ENCODE peak calls at places on chromosome 17, in four cellular contexts. H is mammary epithelial cell, S is fibroblast of lung, O is neural progenitor cell. B is an unnamed sample.

GRCh38 chr17:10292057-10292931 is 80.5 kb downstream of the MYH13 start:
- DNase-seq in H (peak), S (peak), O (no peak), B (peak)

GRCh38 chr17:49024523-49024922 is 27.3 kb downstream of the IGF2BP1 start:
- DNase-seq in H (no peak), S (no peak), O (no peak), B (no peak)

GRCh38 chr17:58308985-58309917 is 19.3 kb downstream of the TSPOAP1 start:
- DNase-seq in H (no peak), S (no peak), O (no peak), B (no peak)

GRCh38 chr17:61490540-61490975 is 38.3 kb downstream of the TBX4 start:
- DNase-seq in H (peak), S (peak), O (no peak), B (no peak)

GRCh38 chr17:50128441-50129302 is 1.3 kb downstream of the SAMD14 start:
- DNase-seq in H (no peak), S (no peak), O (peak), B (peak)

GRCh38 chr17:1447061-1447460 is 9.0 kb downstream of the CRK start:
- DNase-seq in H (no peak), S (no peak), O (no peak), B (no peak)

GRCh38 chr17:36017799-36018198 is at the start of gene CCL23:
- DNase-seq in H (no peak), S (no peak), O (no peak), B (peak)

GRCh38 chr17:76548378-76549214 is 8.8 kb downstream of the PRCD start:
- DNase-seq in H (no peak), S (no peak), O (no peak), B (peak)

GRCh38 chr17:81480140-81480917 is 32.3 kb downstream of the ACTG1 start:
- DNase-seq in H (no peak), S (peak), O (no peak), B (no peak)

GRCh38 chr17:35790826-35791225 is 4.6 kb downstream of the MMP28 start:
- DNase-seq in H (peak), S (no peak), O (no peak), B (peak)

GRCh38 chr17:50909765-50910661 is 43.9 kb upstream of the TOB1 start:
- DNase-seq in H (no peak), S (no peak), O (no peak), B (no peak)

GRCh38 chr17:4635823-4636375 is 5.6 kb downstream of the ALOX15 start:
- DNase-seq in H (no peak), S (no peak), O (no peak), B (peak)

GRCh38 chr17:45983614-45984310 is 15.3 kb upstream of the STH start:
- DNase-seq in H (no peak), S (no peak), O (no peak), B (no peak)

GRCh38 chr17:15742921-15743320 is 10.8 kb downstream of the TBC1D26 start:
- DNase-seq in H (no peak), S (no peak), O (no peak), B (no peak)

GRCh38 chr17:10737168-10737622 is 7.4 kb upstream of the TMEM220 start:
- DNase-seq in H (peak), S (peak), O (peak), B (peak)

GRCh38 chr17:30472238-30472890 is 4.8 kb upstream of the GOSR1 start:
- DNase-seq in H (peak), S (peak), O (no peak), B (no peak)

GRCh38 chr17:8162232-8162996 is at the start of gene VAMP2:
- DNase-seq in H (peak), S (peak), O (peak), B (peak)

GRCh38 chr17:47733414-47734288 is 615 bp downstream of the TBX21 start:
- DNase-seq in H (no peak), S (no peak), O (peak), B (peak)

GRCh38 chr17:17140590-17140980 is 65.5 kb downstream of the PLD6 start:
- DNase-seq in H (peak), S (peak), O (no peak), B (peak)

GRCh38 chr17:72408641-72409040 is 287.8 kb downstream of the SOX9 start:
- DNase-seq in H (no peak), S (no peak), O (no peak), B (no peak)

GRCh38 chr17:12866244-12866643 is 76.9 kb downstream of the ARHGAP44 start:
- DNase-seq in H (no peak), S (no peak), O (no peak), B (no peak)

GRCh38 chr17:81481011-81481799 is 31.4 kb downstream of the ACTG1 start:
- DNase-seq in H (no peak), S (peak), O (peak), B (peak)

GRCh38 chr17:3048727-3049471 is 14.5 kb downstream of the OR1D5 start:
- DNase-seq in H (peak), S (peak), O (peak), B (peak)
- H3K4me3 ChIP-seq in H (peak), S (peak), O (peak), B (peak)

DNA sequence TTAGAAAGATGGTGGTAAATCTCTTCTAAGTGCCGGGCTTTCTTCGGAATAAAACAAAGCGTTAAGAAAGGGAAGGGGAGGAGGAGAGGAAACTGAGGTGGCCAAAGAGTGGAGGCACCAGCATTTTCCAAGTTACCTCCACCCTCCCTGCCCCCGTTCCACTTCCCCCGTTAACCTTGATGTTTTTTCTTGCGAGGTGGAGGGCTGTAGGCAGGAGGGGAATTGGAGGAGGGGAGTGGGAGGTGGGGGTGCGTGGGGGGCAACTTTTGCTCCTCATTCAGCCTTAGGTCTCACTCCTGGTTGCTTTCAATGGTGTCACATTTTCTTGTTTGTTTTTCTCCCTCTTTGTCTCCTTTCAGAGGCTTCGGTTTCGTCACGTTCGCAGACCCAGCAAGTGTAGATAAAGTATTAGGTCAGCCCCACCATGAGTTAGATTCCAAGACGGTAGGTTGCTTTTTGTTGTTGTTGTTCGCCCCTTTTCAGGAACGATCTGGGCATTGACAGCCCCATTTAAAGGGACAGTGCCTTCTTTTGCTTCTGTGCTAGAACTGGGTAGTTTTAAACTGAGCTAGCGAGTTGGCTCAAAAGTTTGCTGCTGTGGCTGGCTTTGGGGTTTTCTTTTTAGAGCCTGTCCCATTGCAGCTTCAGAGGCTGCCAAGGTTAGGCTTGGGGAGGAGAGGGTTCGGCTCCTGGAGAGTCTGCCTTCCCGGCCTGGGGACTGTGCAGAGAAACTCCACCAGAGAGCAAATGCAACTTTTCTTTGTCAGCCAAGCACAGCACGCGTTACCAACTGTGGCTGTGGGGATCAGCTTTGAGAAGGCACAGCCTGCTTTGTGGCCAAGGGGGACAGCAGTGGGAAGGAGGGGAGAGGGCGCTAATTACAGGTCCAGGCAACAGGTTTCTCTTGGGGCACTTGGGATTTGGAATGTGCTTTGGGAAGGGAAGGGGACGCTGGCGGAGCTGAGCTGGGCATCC is 1.9 kb downstream of the MSI2 start:
- DNase-seq in H (no peak), S (peak), O (peak), B (peak)
- H3K9ac ChIP-seq in H (peak), S (no peak), O (peak), B (peak)

DNA sequence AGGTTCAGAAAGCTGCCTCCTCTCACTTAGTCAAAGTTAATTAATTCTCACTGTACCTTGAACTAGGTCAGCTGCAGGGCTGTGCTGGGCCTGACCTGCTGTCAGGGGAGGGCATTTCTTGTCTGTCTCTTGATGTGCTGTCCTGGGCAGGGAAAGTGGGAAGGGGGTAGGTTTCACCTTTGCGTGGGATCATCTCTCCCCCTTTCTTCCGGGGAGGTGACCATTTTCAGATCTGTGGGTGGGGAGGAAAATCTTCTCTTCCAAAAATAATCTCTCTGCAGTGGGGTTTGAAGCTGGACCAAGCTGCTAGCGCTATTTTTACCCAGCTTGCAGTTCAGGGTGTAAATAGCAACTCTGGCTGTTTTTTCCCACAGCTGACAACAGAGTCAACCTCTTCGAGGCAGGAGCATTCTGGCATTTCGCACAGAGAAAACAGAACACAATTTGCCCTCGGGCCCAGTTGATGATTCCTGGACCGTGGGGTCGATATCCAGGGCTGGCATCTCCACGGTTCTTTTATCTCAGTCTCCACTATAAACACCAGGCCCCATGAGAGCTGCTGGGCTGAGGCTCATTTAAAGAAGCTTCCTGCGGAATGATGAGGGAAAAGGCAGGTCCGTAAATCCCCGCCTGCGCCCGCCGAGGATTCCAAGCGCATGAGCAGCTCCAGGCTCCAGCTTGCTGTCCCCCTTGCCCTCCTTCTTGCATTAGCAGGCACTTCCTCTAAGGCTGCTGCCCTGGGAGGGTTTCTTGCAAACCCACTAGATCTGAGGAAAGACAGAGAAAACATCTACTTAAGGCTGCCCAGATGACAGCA is 93.8 kb downstream of the YPEL2 start:
- DNase-seq in H (no peak), S (peak), O (no peak), B (peak)
- H3K4me3 ChIP-seq in H (no peak), S (no peak), O (no peak), B (no peak)

GRCh38 chr17:40352779-40353394 is 11.7 kb downstream of the GJD3 start:
- DNase-seq in H (no peak), S (no peak), O (no peak), B (peak)

GRCh38 chr17:40355123-40355803 is 9.3 kb downstream of the GJD3 start:
- DNase-seq in H (no peak), S (no peak), O (peak), B (peak)

GRCh38 chr17:40352044-40352778 is 12.3 kb downstream of the GJD3 start:
- DNase-seq in H (no peak), S (no peak), O (no peak), B (peak)

GRCh38 chr17:40355804-40356758 is 8.5 kb downstream of the GJD3 start:
- DNase-seq in H (no peak), S (no peak), O (no peak), B (no peak)

GRCh38 chr17:40354191-40355122 is 10.1 kb downstream of the GJD3 start:
- DNase-seq in H (no peak), S (no peak), O (no peak), B (peak)
- H3K9ac ChIP-seq in H (no peak), S (no peak), O (no peak), B (no peak)